ENCODE peak calls at places on chromosomes 5 and 9, in ten cellular contexts. S, U, F, O, K, A, Q, T, D and L are unnamed samples.

GRCh38 chr5:74206571-74207550 is 433.7 kb downstream of the ENC1 start:
- DNase-seq in S (peak), U (no peak), F (peak), O (peak), K (peak), A (no peak), Q (peak), T (no peak), D (peak), L (no peak)

GRCh38 chr9:129109504-129109903 is 1.1 kb downstream of the CRAT start:
- DNase-seq in S (no peak), U (no peak), F (no peak), O (no peak), K (peak), A (no peak), Q (peak), T (no peak), D (no peak), L (no peak)

GRCh38 chr5:142246263-142246662 is 78.6 kb downstream of the SPRY4 start:
- DNase-seq in S (no peak), U (peak), F (no peak), O (peak), K (no peak), A (peak), Q (no peak), T (no peak), D (no peak), L (no peak)

GRCh38 chr9:101128623-101129022 is 100.1 kb downstream of the PLPPR1 start:
- DNase-seq in S (no peak), U (no peak), F (no peak), O (no peak), K (no peak), A (no peak), Q (no peak), T (no peak), D (no peak), L (no peak)

GRCh38 chr5:143634689-143635088 is 177.3 kb upstream of the HMHB1 start:
- DNase-seq in S (no peak), U (no peak), F (no peak), O (no peak), K (no peak), A (no peak), Q (no peak), T (no peak), D (no peak), L (no peak)

GRCh38 chr5:220008-220407 is 1.9 kb downstream of the SDHA start:
- DNase-seq in S (no peak), U (no peak), F (no peak), O (no peak), K (no peak), A (no peak), Q (no peak), T (no peak), D (no peak), L (no peak)

GRCh38 chr5:96203761-96204160 is 229.3 kb downstream of the PCSK1 start:
- DNase-seq in S (no peak), U (no peak), F (no peak), O (no peak), K (no peak), A (no peak), Q (no peak), T (no peak), D (no peak), L (no peak)

GRCh38 chr5:120388016-120388781 is 75.9 kb upstream of the PRR16 start:
- DNase-seq in S (no peak), U (peak), F (peak), O (peak), K (peak), A (no peak), Q (no peak), T (no peak), D (no peak), L (no peak)

GRCh38 chr5:150022681-150023080 is 22.1 kb downstream of the HMGXB3 start:
- DNase-seq in S (no peak), U (no peak), F (no peak), O (no peak), K (no peak), A (no peak), Q (no peak), T (no peak), D (no peak), L (no peak)

GRCh38 chr5:76809141-76809540 is 9.7 kb upstream of the F2RL1 start:
- DNase-seq in S (no peak), U (no peak), F (no peak), O (no peak), K (no peak), A (no peak), Q (no peak), T (no peak), D (no peak), L (no peak)

GRCh38 chr9:133002147-133003070 is 23.9 kb downstream of the GFI1B start:
- DNase-seq in S (no peak), U (no peak), F (no peak), O (no peak), K (no peak), A (no peak), Q (no peak), T (no peak), D (no peak), L (no peak)

GRCh38 chr9:128886211-128886826 is 4.4 kb downstream of the LRRC8A start:
- DNase-seq in S (no peak), U (no peak), F (no peak), O (peak), K (no peak), A (no peak), Q (no peak), T (no peak), D (no peak), L (no peak)

GRCh38 chr5:11050596-11051304 is 289.7 kb upstream of the DAP start:
- DNase-seq in S (no peak), U (no peak), F (peak), O (no peak), K (no peak), A (no peak), Q (no peak), T (no peak), D (no peak), L (no peak)

GRCh38 chr5:12902611-12903010 is 998.4 kb upstream of the CTNND2 start:
- DNase-seq in S (no peak), U (no peak), F (no peak), O (no peak), K (no peak), A (no peak), Q (no peak), T (no peak), D (no peak), L (no peak)

GRCh38 chr9:137189297-137190295 is 1.1 kb downstream of the SSNA1 start:
- DNase-seq in S (no peak), U (no peak), F (no peak), O (no peak), K (no peak), A (no peak), Q (no peak), T (no peak), D (no peak), L (no peak)

GRCh38 chr5:79229357-79230174 is 6.4 kb upstream of the JMY start:
- DNase-seq in S (no peak), U (peak), F (peak), O (no peak), K (no peak), A (no peak), Q (no peak), T (no peak), D (no peak), L (no peak)

GRCh38 chr5:108003178-108003577 is 332.4 kb upstream of the EFNA5 start:
- DNase-seq in S (no peak), U (no peak), F (no peak), O (peak), K (peak), A (no peak), Q (no peak), T (no peak), D (no peak), L (no peak)

GRCh38 chr5:32876791-32877190 is 165.7 kb downstream of the NPR3 start:
- DNase-seq in S (no peak), U (no peak), F (no peak), O (no peak), K (no peak), A (no peak), Q (no peak), T (no peak), D (no peak), L (no peak)

GRCh38 chr5:62376064-62376463 is 27.6 kb downstream of the DIMT1 start:
- DNase-seq in S (no peak), U (no peak), F (no peak), O (no peak), K (no peak), A (no peak), Q (no peak), T (no peak), D (no peak), L (no peak)

GRCh38 chr5:132016721-132017250 is 5.3 kb upstream of the ACSL6 start:
- DNase-seq in S (no peak), U (no peak), F (no peak), O (no peak), K (no peak), A (no peak), Q (peak), T (no peak), D (no peak), L (no peak)

GRCh38 chr5:67455987-67456386 is 259.4 kb upstream of the CD180 start:
- DNase-seq in S (no peak), U (no peak), F (no peak), O (no peak), K (no peak), A (no peak), Q (no peak), T (no peak), D (no peak), L (no peak)

GRCh38 chr5:175658299-175659145 is 651 bp downstream of the HRH2 start:
- DNase-seq in S (no peak), U (no peak), F (no peak), O (no peak), K (no peak), A (no peak), Q (no peak), T (no peak), D (no peak), L (peak)

GRCh38 chr5:75601567-75601966 is 9.7 kb upstream of the ANKDD1B start:
- DNase-seq in S (no peak), U (no peak), F (no peak), O (no peak), K (no peak), A (no peak), Q (no peak), T (no peak), D (no peak), L (no peak)

GRCh38 chr5:35904443-35905132 is 33.8 kb downstream of the CAPSL start:
- DNase-seq in S (no peak), U (no peak), F (no peak), O (no peak), K (no peak), A (no peak), Q (no peak), T (no peak), D (no peak), L (no peak)

GRCh38 chr5:79146352-79146751 is 34.7 kb downstream of the BHMT start:
- DNase-seq in S (no peak), U (no peak), F (no peak), O (peak), K (no peak), A (no peak), Q (no peak), T (no peak), D (no peak), L (no peak)

GRCh38 chr5:14457475-14457874 is 124.1 kb upstream of the OTULINL start:
- DNase-seq in S (no peak), U (no peak), F (no peak), O (no peak), K (peak), A (no peak), Q (no peak), T (no peak), D (no peak), L (no peak)

GRCh38 chr5:133048993-133049725 is 2.7 kb upstream of the HSPA4 start:
- DNase-seq in S (no peak), U (no peak), F (no peak), O (peak), K (peak), A (no peak), Q (no peak), T (no peak), D (no peak), L (no peak)

GRCh38 chr5:175706499-175706898 is 48.6 kb downstream of the HRH2 start:
- DNase-seq in S (no peak), U (no peak), F (no peak), O (no peak), K (no peak), A (no peak), Q (peak), T (peak), D (no peak), L (peak)

GRCh38 chr5:168658394-168658793 is 79.2 kb upstream of the PANK3 start:
- DNase-seq in S (no peak), U (no peak), F (no peak), O (no peak), K (no peak), A (no peak), Q (no peak), T (no peak), D (no peak), L (no peak)

GRCh38 chr9:129383005-129383414 is 204.9 kb upstream of the IER5L start:
- DNase-seq in S (no peak), U (no peak), F (no peak), O (no peak), K (no peak), A (no peak), Q (peak), T (peak), D (no peak), L (peak)

GRCh38 chr9:107243757-107244156 is 39.3 kb upstream of the RAD23B start:
- DNase-seq in S (no peak), U (no peak), F (no peak), O (peak), K (no peak), A (no peak), Q (no peak), T (no peak), D (no peak), L (no peak)

GRCh38 chr5:123950701-123951100 is 438.7 kb downstream of the CSNK1G3 start:
- DNase-seq in S (no peak), U (no peak), F (no peak), O (no peak), K (no peak), A (no peak), Q (no peak), T (no peak), D (no peak), L (no peak)

GRCh38 chr5:116476903-116477537 is 97.6 kb downstream of the SEMA6A start:
- DNase-seq in S (no peak), U (no peak), F (no peak), O (no peak), K (no peak), A (no peak), Q (no peak), T (no peak), D (no peak), L (no peak)

GRCh38 chr9:12625844-12626243 is 67.3 kb upstream of the TYRP1 start:
- DNase-seq in S (no peak), U (no peak), F (no peak), O (no peak), K (no peak), A (no peak), Q (no peak), T (no peak), D (no peak), L (no peak)

GRCh38 chr5:64653776-64654175 is 36.5 kb upstream of the SHISAL2B start:
- DNase-seq in S (no peak), U (no peak), F (no peak), O (no peak), K (no peak), A (no peak), Q (no peak), T (no peak), D (no peak), L (no peak)

GRCh38 chr5:115169392-115170127 is at the start of gene TRIM36:
- DNase-seq in S (peak), U (peak), F (peak), O (peak), K (peak), A (peak), Q (peak), T (peak), D (peak), L (peak)
- TF ChIP-seq CTCF in S (peak), U (peak), F (peak), O (no peak), K (peak), A (peak), Q (no peak), T (no peak), D (no peak), L (peak)

GRCh38 chr9:82911997-82912396 is 150.9 kb downstream of the RASEF start:
- DNase-seq in S (no peak), U (no peak), F (no peak), O (no peak), K (no peak), A (no peak), Q (no peak), T (no peak), D (no peak), L (no peak)

DNA sequence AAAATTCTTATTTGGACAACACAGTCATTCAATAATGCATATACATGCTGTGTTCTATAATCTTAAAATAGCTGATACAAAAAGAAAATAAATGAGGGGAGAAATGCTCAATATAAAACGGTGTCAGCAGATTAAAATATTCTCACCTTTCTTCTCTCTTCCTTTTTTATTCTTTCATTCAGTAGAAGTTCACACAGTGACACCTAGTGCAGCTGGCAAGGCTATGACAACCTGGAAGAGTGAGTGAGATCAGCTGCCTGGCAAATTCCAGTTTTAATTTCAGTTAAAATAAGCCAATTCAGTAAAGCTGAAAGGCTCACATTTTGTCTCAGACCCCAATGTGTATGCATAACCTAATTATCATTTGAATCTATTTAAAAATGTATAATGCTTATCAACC is 150.3 kb downstream of the RASEF start:
- DNase-seq in S (no peak), U (no peak), F (no peak), O (no peak), K (no peak), A (no peak), Q (no peak), T (no peak), D (no peak), L (no peak)
- TF ChIP-seq CTCF in S (no peak), U (no peak), F (no peak), O (no peak), K (no peak), A (no peak), Q (no peak), T (no peak), D (no peak), L (no peak)

GRCh38 chr9:126089789-126090188 is 236.8 kb upstream of the MVB12B start:
- DNase-seq in S (no peak), U (no peak), F (no peak), O (no peak), K (no peak), A (no peak), Q (no peak), T (no peak), D (no peak), L (no peak)
- TF ChIP-seq CTCF in S (no peak), U (no peak), F (no peak), O (no peak), K (no peak), A (no peak), Q (no peak), T (no peak), D (no peak), L (no peak)

DNA sequence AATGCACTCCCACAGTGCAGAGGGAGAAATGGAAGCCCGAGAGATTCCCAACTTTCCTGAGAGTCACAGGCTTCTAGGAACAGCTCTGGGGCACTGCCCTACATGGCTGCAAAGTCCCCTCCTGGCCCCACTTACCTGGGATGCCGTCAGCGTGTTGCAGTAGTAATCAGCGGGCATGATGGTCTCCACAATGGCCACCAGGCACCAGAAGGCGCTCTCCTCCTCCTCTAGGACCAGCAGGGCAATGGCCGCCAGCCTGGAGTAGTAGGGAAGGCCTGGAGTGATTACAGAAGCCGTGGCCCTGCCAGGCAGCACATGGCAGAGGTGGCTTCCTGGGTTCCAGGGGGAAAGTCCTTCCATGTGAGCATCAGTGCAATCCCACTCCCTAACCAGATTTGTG is 10.7 kb upstream of the CORO2A start:
- DNase-seq in S (no peak), U (no peak), F (no peak), O (no peak), K (no peak), A (no peak), Q (no peak), T (no peak), D (no peak), L (no peak)
- TF ChIP-seq CTCF in S (no peak), U (no peak), F (no peak), O (no peak), K (no peak), A (no peak), Q (no peak), T (no peak), D (no peak), L (no peak)

GRCh38 chr5:179588166-179588565 is 35.3 kb downstream of the HNRNPH1 start:
- DNase-seq in S (no peak), U (no peak), F (no peak), O (no peak), K (no peak), A (no peak), Q (no peak), T (no peak), D (no peak), L (no peak)

DNA sequence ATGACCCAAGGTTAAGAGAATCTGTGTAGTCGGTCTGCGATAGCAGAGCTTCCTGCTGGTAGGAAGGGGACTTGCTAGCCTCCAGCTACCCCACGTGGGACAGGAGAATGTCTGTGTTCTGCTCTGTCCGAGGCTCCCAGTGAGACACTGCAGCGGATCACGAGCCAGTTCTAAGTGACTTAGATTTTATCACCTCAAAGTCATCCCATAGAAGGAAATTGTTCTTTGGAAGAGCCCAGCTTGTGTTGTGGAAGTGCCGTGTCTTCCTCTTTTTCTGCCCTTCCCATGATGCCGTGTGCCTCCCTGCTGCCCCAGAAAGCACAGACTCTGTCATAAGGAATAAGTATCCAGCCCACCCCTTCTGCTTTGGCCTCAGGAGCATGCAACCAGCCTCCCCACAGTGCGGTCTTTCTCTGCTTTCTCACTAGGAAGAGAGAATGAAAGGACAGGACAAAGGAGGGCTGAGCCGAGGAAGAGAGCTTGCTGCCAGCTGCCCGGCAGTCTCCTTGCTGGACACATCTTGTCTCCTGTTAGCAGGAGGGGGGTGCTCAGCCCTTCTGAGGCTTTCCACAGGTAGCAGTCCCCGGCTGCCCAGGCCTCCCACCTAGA is 35.7 kb downstream of the RUFY1 start:
- DNase-seq in S (no peak), U (no peak), F (no peak), O (no peak), K (no peak), A (no peak), Q (no peak), T (no peak), D (no peak), L (no peak)
- TF ChIP-seq CTCF in S (no peak), U (no peak), F (no peak), O (no peak), K (no peak), A (no peak), Q (no peak), T (no peak), D (no peak), L (no peak)

DNA sequence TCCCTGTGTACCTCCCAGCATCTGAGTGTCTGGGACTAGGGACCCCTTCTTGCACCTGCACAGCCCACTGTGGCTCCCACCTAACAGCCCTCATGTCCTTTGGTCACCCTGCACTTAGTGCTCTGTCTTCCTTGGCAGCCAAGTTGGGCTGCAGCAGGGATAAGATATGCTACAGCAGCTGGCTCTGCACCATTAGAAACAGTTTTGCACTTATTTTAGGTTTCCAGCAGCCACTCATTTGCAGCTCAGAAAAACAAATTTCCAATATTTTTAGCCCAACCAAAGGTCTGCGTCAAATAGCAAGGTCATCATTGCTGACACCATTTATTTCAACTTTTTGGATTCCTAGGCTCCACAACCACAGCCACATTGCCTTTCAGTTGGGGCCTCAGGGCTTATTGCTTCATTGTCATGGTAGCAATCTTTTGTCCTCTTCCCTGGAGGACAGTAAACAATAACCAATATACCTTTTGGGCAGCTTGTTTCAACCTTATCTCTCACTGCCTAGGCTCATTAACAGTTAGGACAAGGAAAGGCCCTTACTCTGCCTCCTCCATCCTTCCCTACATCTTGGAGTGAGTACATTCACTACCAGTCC is 263.9 kb downstream of the COX7C start:
- DNase-seq in S (no peak), U (no peak), F (no peak), O (peak), K (no peak), A (no peak), Q (no peak), T (no peak), D (no peak), L (no peak)
- TF ChIP-seq CTCF in S (no peak), U (no peak), F (no peak), O (no peak), K (no peak), A (no peak), Q (no peak), T (no peak), D (no peak), L (no peak)

GRCh38 chr5:103224894-103225246 is 33.7 kb upstream of the MACIR start:
- DNase-seq in S (no peak), U (no peak), F (no peak), O (no peak), K (no peak), A (no peak), Q (no peak), T (no peak), D (no peak), L (no peak)
- TF ChIP-seq CTCF in S (no peak), U (no peak), F (no peak), O (no peak), K (no peak), A (no peak), Q (no peak), T (no peak), D (no peak), L (no peak)